ENCODE peak calls at places on chromosomes 13 and 19, in five cellular contexts. D, L, W, Z and P are unnamed samples. For H3K4me1, the result is how much of the 10 kb centered on the place peaks cover.

GRCh38 chr13:20405691-20406090 is 120.0 kb downstream of the CRYL1 start:
- DNase-seq in D (no peak), L (no peak), W (no peak), Z (no peak), P (no peak)

GRCh38 chr19:530133-531008 is 1.2 kb upstream of the CDC34 start:
- DNase-seq in D (no peak), L (no peak), W (no peak), Z (no peak), P (peak)

GRCh38 chr13:45436332-45436731 is 18.2 kb upstream of the SLC25A30 start:
- DNase-seq in D (no peak), L (no peak), W (no peak), Z (no peak), P (no peak)

GRCh38 chr19:34669305-34669704 is 7.7 kb downstream of the SCGB2B2 start:
- DNase-seq in D (no peak), L (no peak), W (no peak), Z (no peak), P (no peak)

GRCh38 chr13:85197431-85197830 is 601.8 kb downstream of the SLITRK6 start:
- DNase-seq in D (no peak), L (no peak), W (no peak), Z (no peak), P (no peak)

GRCh38 chr13:95296326-95296939 is 4.8 kb downstream of the ABCC4 start:
- DNase-seq in D (no peak), L (peak), W (no peak), Z (peak), P (no peak)

GRCh38 chr19:51727349-51727880 is 3.6 kb upstream of the HAS1 start:
- DNase-seq in D (no peak), L (no peak), W (no peak), Z (no peak), P (no peak)

GRCh38 chr13:30004204-30004603 is 153.8 kb upstream of the UBL3 start:
- DNase-seq in D (no peak), L (no peak), W (no peak), Z (no peak), P (no peak)

GRCh38 chr19:11693505-11694499 is 44.9 kb downstream of the ZNF823 start:
- DNase-seq in D (no peak), L (no peak), W (no peak), Z (no peak), P (no peak)

GRCh38 chr19:38023245-38023644 is 116.2 kb downstream of the SIPA1L3 start:
- DNase-seq in D (no peak), L (no peak), W (no peak), Z (no peak), P (no peak)

GRCh38 chr19:41321600-41322270 is 11.8 kb downstream of the CCDC97 start:
- DNase-seq in D (no peak), L (no peak), W (no peak), Z (peak), P (peak)

GRCh38 chr13:59494560-59494970 is 669.2 kb downstream of the DIAPH3 start:
- DNase-seq in D (no peak), L (peak), W (no peak), Z (no peak), P (peak)

GRCh38 chr13:44021422-44021821 is 141.7 kb downstream of the LACC1 start:
- DNase-seq in D (no peak), L (no peak), W (no peak), Z (no peak), P (no peak)

GRCh38 chr19:33684550-33685303 is 63.0 kb downstream of the CHST8 start:
- DNase-seq in D (no peak), L (no peak), W (no peak), Z (no peak), P (no peak)

GRCh38 chr19:46785054-46785979 is 3.1 kb downstream of the SLC1A5 start:
- DNase-seq in D (no peak), L (no peak), W (no peak), Z (no peak), P (no peak)
- H3K4me1 ChIP-seq in D (under half), L (under half), W (under half), Z (under half), P (under half)

DNA sequence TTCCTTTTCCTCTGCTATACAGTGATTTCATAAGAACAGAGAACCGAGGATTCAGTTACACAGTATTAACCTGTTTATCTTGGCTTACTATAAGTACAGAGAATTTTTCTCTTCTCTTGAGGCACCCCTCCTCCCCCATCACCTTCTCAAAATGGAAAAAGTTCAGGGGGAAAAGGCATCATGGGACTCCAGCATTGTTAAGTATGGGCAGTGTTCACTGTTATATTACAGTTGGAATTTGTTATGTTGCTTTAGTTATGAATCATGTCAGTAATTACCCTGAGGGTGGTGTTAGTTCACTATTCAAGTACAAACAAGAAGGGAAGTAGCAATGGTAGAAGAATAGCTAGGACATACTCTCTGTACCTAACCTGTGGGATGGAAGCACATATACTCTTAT is 12.1 kb downstream of the LPAR6 start:
- DNase-seq in D (no peak), L (no peak), W (no peak), Z (no peak), P (no peak)
- H3K4me1 ChIP-seq in D (under half), L (under half), W (under half), Z (under half), P (under half)

GRCh38 chr13:77537302-77537919 is 1.9 kb downstream of the SCEL start:
- DNase-seq in D (no peak), L (no peak), W (no peak), Z (no peak), P (no peak)

GRCh38 chr13:77532983-77533382 is 2.5 kb upstream of the SCEL start:
- DNase-seq in D (no peak), L (no peak), W (no peak), Z (no peak), P (no peak)

GRCh38 chr13:77536358-77536757 is 852 bp downstream of the SCEL start:
- DNase-seq in D (no peak), L (no peak), W (no peak), Z (no peak), P (no peak)

GRCh38 chr13:77533875-77534788 is 1.4 kb upstream of the SCEL start:
- DNase-seq in D (no peak), L (no peak), W (no peak), Z (no peak), P (no peak)

GRCh38 chr13:77535448-77535847 is at the start of gene SCEL:
- DNase-seq in D (no peak), L (no peak), W (no peak), Z (no peak), P (no peak)
- H3K4me1 ChIP-seq in D (under half), L (under half), W (under half), Z (under half), P (under half)

GRCh38 chr13:102040812-102041211 is 361.0 kb downstream of the FGF14 start:
- DNase-seq in D (no peak), L (no peak), W (no peak), Z (no peak), P (no peak)

GRCh38 chr13:102041544-102041943 is 360.3 kb downstream of the FGF14 start:
- DNase-seq in D (no peak), L (no peak), W (no peak), Z (no peak), P (no peak)

GRCh38 chr13:102035969-102036368 is 365.9 kb downstream of the FGF14 start:
- DNase-seq in D (no peak), L (no peak), W (no peak), Z (no peak), P (no peak)

GRCh38 chr13:102038787-102039186 is 363.1 kb downstream of the FGF14 start:
- DNase-seq in D (no peak), L (no peak), W (no peak), Z (no peak), P (no peak)

DNA sequence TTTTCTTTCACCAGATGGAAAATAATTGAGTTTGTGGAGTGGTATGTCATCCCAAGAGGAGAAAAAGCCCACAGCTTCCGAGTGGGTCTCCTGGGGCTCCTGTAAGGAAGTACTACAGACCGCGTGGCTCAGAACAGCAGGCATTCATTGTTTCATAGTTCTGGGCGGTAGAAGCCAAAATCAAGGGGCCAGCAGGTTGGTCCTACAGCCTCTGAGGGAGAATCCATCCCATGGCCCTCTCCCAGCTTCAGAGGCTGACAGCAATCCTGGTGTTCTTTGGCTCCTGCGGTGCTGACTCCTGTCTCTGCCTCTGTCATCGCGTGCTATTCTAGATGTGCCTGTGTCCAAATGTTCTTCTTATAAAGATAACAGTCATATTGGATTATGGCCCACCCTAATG is 362.6 kb downstream of the FGF14 start:
- DNase-seq in D (no peak), L (peak), W (no peak), Z (no peak), P (peak)
- H3K4me1 ChIP-seq in D (under half), L (under half), W (under half), Z (under half), P (under half)

GRCh38 chr13:77105051-77105450 is 78.1 kb upstream of the FBXL3 start:
- DNase-seq in D (no peak), L (no peak), W (no peak), Z (no peak), P (no peak)
- H3K4me1 ChIP-seq in D (under half), L (under half), W (under half), Z (under half), P (under half)